ENCODE peak calls at places on chromosomes 2 and 18, in four cellular contexts. O is transverse colon, U is choroid plexus epithelial cell, G is brain microvascular endothelial cell. Q is an unnamed sample.

GRCh38 chr2:190649035-190649797 is at the start of gene NAB1:
- DNase-seq in O (peak), U (no peak), G (peak), Q (peak)

GRCh38 chr2:73983322-73984202 is 1.1 kb upstream of the TET3 start:
- DNase-seq in O (peak), U (peak), G (no peak), Q (no peak)

GRCh38 chr2:100482741-100483140 is 12.5 kb downstream of the NMS start:
- DNase-seq in O (no peak), U (peak), G (peak), Q (no peak)

GRCh38 chr2:74333175-74333574 is 10.0 kb downstream of the SLC4A5 start:
- DNase-seq in O (peak), U (peak), G (peak), Q (peak)

GRCh38 chr2:217010173-217010572 is 150.3 kb upstream of the TNP1 start:
- DNase-seq in O (no peak), U (no peak), G (no peak), Q (no peak)

GRCh38 chr2:178152033-178152432 is 39.8 kb downstream of the RBM45 start:
- DNase-seq in O (no peak), U (peak), G (no peak), Q (no peak)

GRCh38 chr2:41884718-41885117 is 163.1 kb upstream of the PKDCC start:
- DNase-seq in O (no peak), U (no peak), G (no peak), Q (no peak)

GRCh38 chr18:39596891-39597290 is 2031.3 kb upstream of the CELF4 start:
- DNase-seq in O (peak), U (no peak), G (no peak), Q (no peak)

DNA sequence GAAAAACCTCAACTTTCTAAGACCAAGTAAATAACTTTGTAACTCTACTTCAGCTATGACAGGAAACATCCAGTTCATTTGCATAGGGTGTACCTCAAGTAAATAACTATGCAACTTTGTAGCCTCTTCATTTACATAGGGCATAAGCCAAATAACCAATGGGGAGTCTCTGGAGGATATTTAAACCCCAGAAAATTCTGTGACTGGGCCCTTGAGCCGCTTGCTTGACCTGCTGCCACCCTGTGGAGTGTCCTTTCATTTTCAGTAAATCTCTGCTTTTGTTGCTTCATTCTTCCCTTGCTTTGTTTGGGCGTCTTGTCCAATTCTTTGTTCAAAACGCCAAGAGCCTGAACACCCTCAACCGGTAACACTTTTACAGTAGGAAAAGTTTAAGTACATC is 1112.7 kb upstream of the NRXN1 start:
- DNase-seq in O (no peak), U (peak), G (no peak), Q (no peak)
- TF ChIP-seq CTCF in O (no peak), U (peak), G (peak), Q (peak)

GRCh38 chr18:46596119-46596518 is 60.9 kb downstream of the LOXHD1 start:
- DNase-seq in O (no peak), U (peak), G (no peak), Q (peak)

DNA sequence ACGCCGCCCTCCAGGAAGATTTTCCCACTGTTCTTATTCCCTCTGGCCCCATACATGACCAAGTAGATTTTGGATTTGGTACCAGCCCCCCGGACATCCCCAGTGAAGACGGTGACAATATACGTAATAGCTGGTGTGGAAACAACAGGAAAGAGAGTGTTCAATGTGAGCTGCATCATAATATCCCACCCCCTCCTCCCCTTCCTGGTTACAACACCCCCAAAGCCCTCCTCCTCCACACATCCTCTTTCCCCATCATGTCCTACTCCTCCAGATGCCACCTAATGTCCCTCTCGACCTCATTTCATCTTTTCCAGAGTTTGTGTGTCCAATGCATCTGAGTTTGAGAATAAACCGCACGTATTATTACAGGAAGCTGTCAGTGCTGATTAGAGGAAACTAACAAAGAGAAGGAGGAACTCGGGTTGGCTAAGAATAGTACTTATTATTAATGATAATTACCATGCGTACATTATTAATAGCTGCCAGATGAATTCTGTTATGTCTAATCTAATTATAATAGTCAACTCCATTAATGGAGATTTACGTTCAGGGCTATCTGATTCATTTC is 55.6 kb downstream of the LOXHD1 start:
- DNase-seq in O (no peak), U (no peak), G (no peak), Q (no peak)
- H3K4me3 ChIP-seq in O (no peak), U (no peak), G (no peak), Q (no peak)

GRCh38 chr18:58661423-58661822 is 9.8 kb upstream of the MALT1 start:
- DNase-seq in O (no peak), U (peak), G (peak), Q (peak)
- TF ChIP-seq CTCF in O (no peak), U (peak), G (peak), Q (peak)

GRCh38 chr2:64727843-64728463 is 74.2 kb upstream of the SERTAD2 start:
- DNase-seq in O (no peak), U (no peak), G (no peak), Q (no peak)

GRCh38 chr2:64730551-64731305 is 77.0 kb upstream of the SERTAD2 start:
- DNase-seq in O (peak), U (peak), G (peak), Q (peak)

GRCh38 chr2:64722645-64723044 is 68.9 kb upstream of the SERTAD2 start:
- DNase-seq in O (no peak), U (no peak), G (no peak), Q (no peak)

GRCh38 chr2:64731306-64731654 is 77.6 kb upstream of the SERTAD2 start:
- DNase-seq in O (no peak), U (no peak), G (no peak), Q (no peak)

GRCh38 chr2:64727013-64727767 is 73.5 kb upstream of the SERTAD2 start:
- DNase-seq in O (no peak), U (no peak), G (no peak), Q (no peak)
- H3K4me3 ChIP-seq in O (no peak), U (no peak), G (no peak), Q (no peak)

DNA sequence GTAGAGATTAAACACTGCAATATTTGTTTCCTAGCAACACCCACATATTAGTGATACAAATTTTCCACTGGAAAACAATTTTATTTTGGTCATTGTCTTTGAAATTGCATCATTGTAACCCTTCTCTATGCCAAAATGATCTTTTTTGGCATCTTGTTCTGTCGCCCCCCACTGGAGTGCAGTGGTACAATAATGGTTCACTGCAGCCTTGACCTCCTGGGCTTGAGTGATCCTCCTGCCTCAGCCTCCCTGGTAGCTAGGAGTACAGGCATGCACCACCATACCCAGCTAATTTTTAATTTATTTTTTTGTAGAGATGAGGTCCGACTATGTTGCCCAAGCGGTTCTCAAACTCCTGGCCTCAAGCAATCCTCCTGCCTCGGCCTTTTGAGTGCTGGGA is 117.4 kb downstream of the PIK3C3 start:
- DNase-seq in O (no peak), U (no peak), G (no peak), Q (no peak)
- TF ChIP-seq CTCF in O (no peak), U (peak), G (no peak), Q (no peak)

Q was measured in astrocyte of the spinal cord.